ENCODE peak calls at places on chromosomes 13 and 19, in five cellular contexts. T, P, I, Y and K are unnamed samples.

GRCh38 chr19:3801412-3802096 is 15.4 kb upstream of the MATK start:
- DNase-seq in I (peak), Y (no peak), T (peak), P (no peak), K (no peak)

GRCh38 chr19:1481893-1482360 is 2.9 kb upstream of the C19orf25 start:
- DNase-seq in Y (no peak), I (no peak), T (no peak), P (no peak), K (no peak)

GRCh38 chr19:32231020-32231419 is 114.4 kb upstream of the ZNF507 start:
- DNase-seq in Y (no peak), P (no peak), I (no peak), T (no peak), K (no peak)

GRCh38 chr19:1064661-1065605 is 2.0 kb upstream of the ARHGAP45 start:
- DNase-seq in Y (peak), T (peak), I (peak), P (peak), K (peak)

GRCh38 chr19:3457531-3458228 is 22.6 kb downstream of the SMIM24 start:
- DNase-seq in T (no peak), P (no peak), I (no peak), Y (no peak), K (no peak)

GRCh38 chr13:36910545-36910944 is 9.5 kb downstream of the SMAD9 start:
- DNase-seq in P (no peak), I (no peak), T (no peak), Y (no peak), K (no peak)

GRCh38 chr19:48819366-48819816 is 8.6 kb upstream of the BCAT2 start:
- DNase-seq in I (no peak), Y (peak), P (peak), T (no peak), K (no peak)

GRCh38 chr19:43618921-43619261 is 538 bp downstream of the ZNF428 start:
- DNase-seq in P (peak), T (peak), I (no peak), Y (peak), K (peak)

GRCh38 chr19:48596679-48597465 is 9.7 kb upstream of the SPACA4 start:
- DNase-seq in T (no peak), Y (no peak), I (no peak), P (no peak), K (no peak)

GRCh38 chr13:111924676-111925075 is 142.3 kb upstream of the SOX1 start:
- DNase-seq in Y (no peak), T (no peak), I (no peak), P (no peak), K (no peak)

GRCh38 chr13:48505597-48506091 is 27.2 kb downstream of the RCBTB2 start:
- DNase-seq in I (peak), P (no peak), Y (peak), T (no peak), K (peak)

GRCh38 chr19:3411636-3412035 is 45.3 kb downstream of the NFIC start:
- DNase-seq in Y (no peak), I (no peak), P (no peak), T (no peak), K (no peak)

GRCh38 chr13:77492982-77493381 is 42.5 kb upstream of the SCEL start:
- DNase-seq in P (no peak), I (no peak), T (no peak), Y (no peak), K (peak)

GRCh38 chr19:38035515-38036495 is 128.8 kb downstream of the SIPA1L3 start:
- DNase-seq in P (no peak), I (no peak), Y (peak), T (no peak), K (no peak)

GRCh38 chr19:35085947-35086346 is 29.7 kb upstream of the FXYD3 start:
- DNase-seq in T (no peak), Y (no peak), I (peak), P (no peak), K (no peak)

GRCh38 chr19:35029737-35030256 is 473 bp upstream of the SCN1B start:
- DNase-seq in P (no peak), T (no peak), Y (no peak), I (no peak), K (peak)

GRCh38 chr13:70884196-70884595 is 775.9 kb upstream of the KLHL1 start:
- DNase-seq in T (no peak), I (no peak), Y (no peak), P (no peak), K (no peak)

GRCh38 chr19:584240-585001 is 5.3 kb upstream of the HCN2 start:
- DNase-seq in I (peak), P (peak), Y (peak), T (peak), K (peak)

GRCh38 chr13:20492641-20493040 is 33.0 kb downstream of the CRYL1 start:
- DNase-seq in T (peak), Y (peak), P (no peak), I (no peak), K (peak)

GRCh38 chr13:98540476-98540875 is 36.4 kb downstream of the STK24 start:
- DNase-seq in I (no peak), Y (no peak), T (no peak), P (no peak), K (no peak)

GRCh38 chr13:99736541-99736940 is 235.0 kb downstream of the ZIC5 start:
- DNase-seq in I (no peak), P (no peak), T (no peak), Y (no peak), K (no peak)

GRCh38 chr19:8610041-8610927 is at the start of gene ADAMTS10:
- DNase-seq in I (peak), T (peak), P (peak), Y (peak), K (no peak)

GRCh38 chr19:29635963-29636362 is 29.3 kb upstream of the PLEKHF1 start:
- DNase-seq in Y (no peak), P (no peak), I (no peak), T (no peak), K (no peak)

GRCh38 chr19:30898353-30899103 is 450.7 kb downstream of the TSHZ3 start:
- DNase-seq in P (no peak), Y (no peak), I (no peak), T (no peak), K (no peak)

GRCh38 chr19:42601811-42602443 is 7.2 kb upstream of the CEACAM8 start:
- DNase-seq in P (no peak), T (no peak), Y (peak), I (no peak), K (peak)

GRCh38 chr19:21626924-21627697 is 121.7 kb downstream of the ZNF429 start:
- DNase-seq in I (no peak), T (no peak), P (no peak), Y (no peak), K (no peak)

GRCh38 chr13:19782049-19782726 is 557 bp downstream of the PSPC1 start:
- DNase-seq in P (peak), I (peak), Y (peak), T (peak), K (no peak)